ENCODE peak calls at places on chromosomes 6 and 20, in ten cellular contexts. D is brain microvascular endothelial cell, J is astrocyte of the spinal cord, W is A673, R is cardiac fibroblast, U is foreskin fibroblast, Q is GM23338, L is gastrocnemius medialis, V is tibial nerve, B is body of pancreas. G is an unnamed sample.

GRCh38 chr6:5732496-5732895 is 274.2 kb downstream of the NRN1 start:
- DNase-seq in D (no peak), J (no peak), W (no peak), R (no peak), U (no peak), Q (no peak), L (no peak), V (no peak), B (no peak), G (no peak)

GRCh38 chr6:43825187-43826115 is 55.4 kb downstream of the VEGFA start:
- DNase-seq in D (no peak), J (no peak), W (no peak), R (no peak), U (no peak), Q (peak), L (no peak), V (no peak), B (no peak), G (no peak)

GRCh38 chr6:75147512-75147911 is 58.3 kb downstream of the COL12A1 start:
- DNase-seq in D (no peak), J (peak), W (no peak), R (no peak), U (no peak), Q (no peak), L (no peak), V (no peak), B (no peak), G (peak)

GRCh38 chr6:85551264-85551663 is 42.4 kb downstream of the SNX14 start:
- DNase-seq in D (no peak), J (no peak), W (peak), R (no peak), U (no peak), Q (peak), L (no peak), V (no peak), B (no peak), G (no peak)

GRCh38 chr20:44743916-44744655 is 1.6 kb upstream of the KCNK15 start:
- DNase-seq in D (no peak), J (no peak), W (no peak), R (no peak), U (no peak), Q (no peak), L (no peak), V (no peak), B (no peak), G (no peak)

GRCh38 chr6:155026366-155027045 is 31.4 kb downstream of the TIAM2 start:
- DNase-seq in D (peak), J (peak), W (peak), R (peak), U (peak), Q (no peak), L (peak), V (no peak), B (no peak), G (peak)

GRCh38 chr6:161435426-161436065 is 161.7 kb upstream of the AGPAT4 start:
- DNase-seq in D (peak), J (no peak), W (no peak), R (peak), U (no peak), Q (no peak), L (no peak), V (no peak), B (no peak), G (no peak)

GRCh38 chr20:58889334-58890072 is 37.0 kb downstream of the GNAS start:
- DNase-seq in D (no peak), J (no peak), W (no peak), R (no peak), U (no peak), Q (no peak), L (no peak), V (no peak), B (no peak), G (no peak)

GRCh38 chr6:54173084-54173483 is 61.8 kb downstream of the MLIP start:
- DNase-seq in D (no peak), J (no peak), W (no peak), R (peak), U (peak), Q (no peak), L (no peak), V (no peak), B (no peak), G (no peak)

GRCh38 chr20:62337558-62338293 is 29.4 kb downstream of the LAMA5 start:
- DNase-seq in D (no peak), J (no peak), W (no peak), R (no peak), U (no peak), Q (no peak), L (no peak), V (no peak), B (no peak), G (no peak)

GRCh38 chr6:73537677-73538076 is 16.8 kb upstream of the EEF1A1 start:
- DNase-seq in D (no peak), J (no peak), W (no peak), R (no peak), U (no peak), Q (no peak), L (no peak), V (no peak), B (no peak), G (no peak)

GRCh38 chr6:118618676-118619377 is 32.6 kb downstream of the CEP85L start:
- DNase-seq in D (peak), J (peak), W (peak), R (peak), U (peak), Q (peak), L (peak), V (peak), B (peak), G (no peak)

GRCh38 chr6:43776799-43777776 is 7.1 kb downstream of the VEGFA start:
- DNase-seq in D (no peak), J (no peak), W (no peak), R (no peak), U (no peak), Q (no peak), L (peak), V (no peak), B (no peak), G (no peak)

GRCh38 chr6:24909281-24910216 is 26.2 kb downstream of the RIPOR2 start:
- DNase-seq in D (no peak), J (no peak), W (no peak), R (no peak), U (no peak), Q (peak), L (peak), V (no peak), B (no peak), G (no peak)

GRCh38 chr6:170293881-170294755 is 3.2 kb upstream of the DLL1 start:
- DNase-seq in D (no peak), J (no peak), W (no peak), R (no peak), U (no peak), Q (no peak), L (no peak), V (no peak), B (no peak), G (no peak)

GRCh38 chr6:170292111-170292777 is 1.4 kb upstream of the DLL1 start:
- DNase-seq in D (no peak), J (no peak), W (no peak), R (no peak), U (no peak), Q (peak), L (no peak), V (no peak), B (peak), G (no peak)

GRCh38 chr6:170293411-170293844 is 2.5 kb upstream of the DLL1 start:
- DNase-seq in D (no peak), J (no peak), W (no peak), R (no peak), U (no peak), Q (no peak), L (no peak), V (no peak), B (no peak), G (no peak)

GRCh38 chr6:170291271-170292110 is 613 bp upstream of the DLL1 start:
- DNase-seq in D (no peak), J (no peak), W (peak), R (peak), U (no peak), Q (peak), L (no peak), V (no peak), B (peak), G (no peak)

DNA sequence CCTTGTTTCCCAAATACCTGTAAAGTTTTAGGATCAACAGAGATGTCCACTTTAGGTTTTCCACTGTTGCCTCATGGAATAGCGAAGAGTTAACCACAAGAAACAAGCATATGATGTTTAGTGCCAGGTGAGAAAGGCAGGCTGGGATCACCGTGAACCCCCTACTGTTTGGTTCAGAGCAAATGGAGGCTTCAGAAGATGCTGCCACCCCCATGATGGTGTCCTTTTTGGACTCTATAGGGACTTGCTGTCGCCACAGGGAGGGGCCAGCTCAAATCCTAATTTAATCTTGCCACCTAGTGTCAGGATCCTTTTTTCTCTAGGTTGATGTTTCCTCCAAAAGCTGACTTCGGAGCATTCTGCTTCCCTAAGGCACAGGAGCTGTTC is 1.9 kb upstream of the DLL1 start:
- DNase-seq in D (no peak), J (no peak), W (peak), R (no peak), U (no peak), Q (no peak), L (no peak), V (no peak), B (no peak), G (no peak)
- H3K4me3 ChIP-seq in D (no peak), J (no peak), W (peak), R (no peak), U (no peak), Q (peak), L (no peak), V (no peak), B (no peak), G (no peak)

DNA sequence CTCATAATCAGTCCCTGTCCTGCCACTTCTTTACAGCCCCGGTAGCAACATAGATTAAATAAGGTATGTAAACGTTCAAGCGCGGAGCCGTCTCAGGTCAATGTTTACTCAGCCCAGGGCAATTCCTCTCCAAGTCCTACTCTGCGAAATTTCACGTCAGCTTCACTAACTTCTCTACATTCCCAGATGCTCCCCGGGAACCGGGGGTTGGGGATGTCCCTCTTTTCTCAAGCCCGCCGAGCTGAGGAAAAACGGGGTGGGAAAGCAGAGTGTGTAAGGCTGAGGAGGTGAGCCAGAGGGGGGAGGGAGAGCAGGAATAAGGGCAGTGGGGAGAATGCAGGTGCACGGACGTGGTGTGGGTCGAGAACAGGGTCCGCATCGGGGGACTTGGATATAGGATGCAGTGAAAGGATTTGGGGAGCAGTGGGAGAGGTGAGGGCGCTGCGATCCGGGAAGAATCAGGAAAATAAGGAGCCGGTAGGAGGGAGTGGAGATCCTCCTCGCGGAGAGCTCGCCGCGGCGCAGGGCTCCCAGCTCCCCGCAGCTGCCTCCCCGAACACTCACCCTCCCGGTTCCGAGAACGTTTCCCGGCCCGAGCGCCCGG is 469 bp upstream of the TP53INP2 start:
- DNase-seq in D (peak), J (peak), W (peak), R (peak), U (no peak), Q (peak), L (no peak), V (no peak), B (peak), G (no peak)
- TF ChIP-seq CTCF in D (no peak), J (no peak), W (no peak), R (no peak), U (no peak), Q (no peak), L (no peak), V (no peak), B (peak), G (no peak)

GRCh38 chr20:7415427-7415826 is 524.8 kb downstream of the HAO1 start:
- DNase-seq in D (no peak), J (no peak), W (no peak), R (no peak), U (no peak), Q (no peak), L (no peak), V (no peak), B (no peak), G (no peak)
- H3K4me3 ChIP-seq in D (no peak), J (no peak), W (no peak), R (no peak), U (no peak), Q (no peak), L (no peak), V (no peak), B (no peak), G (no peak)

GRCh38 chr6:157137501-157137900 is 185.8 kb downstream of the TMEM242 start:
- DNase-seq in D (no peak), J (no peak), W (no peak), R (no peak), U (no peak), Q (no peak), L (no peak), V (no peak), B (no peak), G (no peak)

GRCh38 chr6:157143171-157143884 is 180.0 kb downstream of the TMEM242 start:
- DNase-seq in D (peak), J (peak), W (no peak), R (peak), U (peak), Q (no peak), L (no peak), V (no peak), B (no peak), G (peak)

GRCh38 chr6:157135691-157136090 is 187.6 kb downstream of the TMEM242 start:
- DNase-seq in D (peak), J (peak), W (no peak), R (peak), U (no peak), Q (no peak), L (no peak), V (no peak), B (no peak), G (no peak)

GRCh38 chr6:157134402-157135074 is 188.8 kb downstream of the TMEM242 start:
- DNase-seq in D (no peak), J (no peak), W (no peak), R (peak), U (no peak), Q (no peak), L (no peak), V (no peak), B (no peak), G (no peak)

DNA sequence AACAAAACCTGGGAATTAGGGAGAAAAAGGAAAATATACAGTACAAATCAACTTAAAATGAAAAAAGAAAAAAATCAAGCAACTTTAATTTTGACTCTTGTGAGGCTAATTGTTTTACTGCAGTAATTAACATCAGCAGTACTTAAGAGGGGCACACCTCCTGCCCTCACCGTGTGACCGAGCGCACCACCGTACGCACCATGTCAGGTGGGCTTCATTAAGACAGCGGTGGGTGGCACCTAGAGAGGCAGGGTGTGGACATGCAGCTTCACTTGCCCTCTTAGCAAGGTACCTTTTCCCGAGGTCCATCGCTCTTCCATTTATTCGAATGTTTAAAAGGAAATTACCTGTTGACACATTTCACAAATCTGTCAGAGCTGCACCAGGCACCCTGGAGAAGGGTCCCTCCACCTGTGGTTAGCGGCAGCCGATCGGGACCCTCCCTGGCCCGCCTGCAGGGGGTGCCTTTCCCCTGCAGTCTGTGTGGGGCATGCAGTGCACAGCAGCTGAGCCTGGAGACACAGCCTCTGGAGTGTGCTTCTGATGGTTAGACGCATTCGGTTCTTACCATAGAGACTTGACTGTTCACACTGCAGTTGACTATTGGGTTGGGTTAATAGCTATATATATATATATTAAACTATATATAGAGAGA is 184.1 kb downstream of the TMEM242 start:
- DNase-seq in D (no peak), J (no peak), W (no peak), R (no peak), U (no peak), Q (peak), L (no peak), V (no peak), B (no peak), G (no peak)
- TF ChIP-seq CTCF in D (peak), J (peak), W (peak), R (peak), U (no peak), Q (peak), L (no peak), V (no peak), B (no peak), G (peak)

G was measured in AG04450.